ENCODE peak calls at places on chromosomes 3 and 15, in seven cellular contexts. K, P, M, Q, R, D and V are unnamed samples.

GRCh38 chr15:63234479-63234878 is 42.9 kb upstream of the APH1B start:
- DNase-seq in K (no peak), P (peak; percentile 38), M (peak; percentile 38), Q (no peak), R (peak; percentile 74), D (no peak), V (no peak)

GRCh38 chr3:163622384-163622783 is 1455.9 kb downstream of the SI start:
- DNase-seq in K (no peak), P (peak; percentile 77), M (peak; percentile 81), Q (no peak), R (no peak), D (peak; percentile 26), V (no peak)

GRCh38 chr15:92653836-92654524 is 1.6 kb downstream of the FAM174B start:
- DNase-seq in K (no peak), P (no peak), M (no peak), Q (no peak), R (no peak), D (no peak), V (no peak)

GRCh38 chr3:123480428-123480827 is 31.5 kb upstream of the ADCY5 start:
- DNase-seq in K (no peak), P (no peak), M (no peak), Q (no peak), R (no peak), D (no peak), V (no peak)

GRCh38 chr3:184259878-184260570 is 1.3 kb downstream of the CAMK2N2 start:
- DNase-seq in K (peak; percentile 49), P (peak; percentile 61), M (peak; percentile 69), Q (peak; percentile 32), R (peak; percentile 82), D (no peak), V (no peak)

GRCh38 chr15:55695432-55695831 is 47.5 kb downstream of the PRTG start:
- DNase-seq in K (no peak), P (no peak), M (peak; percentile 15), Q (no peak), R (no peak), D (no peak), V (no peak)

GRCh38 chr15:44489464-44489863 is 47.5 kb upstream of the EIF3J start:
- DNase-seq in K (no peak), P (peak; percentile 90), M (no peak), Q (no peak), R (no peak), D (peak; percentile 88), V (no peak)

GRCh38 chr3:99505646-99506269 is 132.6 kb upstream of the COL8A1 start:
- DNase-seq in K (no peak), P (peak; percentile 96), M (no peak), Q (no peak), R (no peak), D (peak; percentile 94), V (no peak)

GRCh38 chr3:155676252-155676981 is 68.5 kb downstream of the PLCH1 start:
- DNase-seq in K (no peak), P (peak; percentile 85), M (peak; percentile 36), Q (no peak), R (peak; percentile 74), D (peak; percentile 35), V (no peak)

GRCh38 chr3:33577588-33577987 is 137.4 kb upstream of the UBP1 start:
- DNase-seq in K (no peak), P (no peak), M (peak; percentile 70), Q (no peak), R (no peak), D (no peak), V (no peak)

GRCh38 chr3:97821413-97821809 is 400 bp upstream of the CRYBG3 start:
- DNase-seq in K (no peak), P (peak; percentile 63), M (peak; percentile 79), Q (no peak), R (peak; percentile 81), D (peak; percentile 41), V (peak; percentile 36)

GRCh38 chr3:53122255-53122932 is 7.8 kb downstream of the RFT1 start:
- DNase-seq in K (no peak), P (no peak), M (no peak), Q (no peak), R (no peak), D (no peak), V (no peak)

GRCh38 chr3:66041116-66041515 is 2.4 kb upstream of the MAGI1 start:
- DNase-seq in K (no peak), P (peak; percentile 75), M (no peak), Q (no peak), R (no peak), D (peak; percentile 10), V (no peak)

GRCh38 chr15:75194397-75194796 is 7.3 kb upstream of the C15orf39 start:
- DNase-seq in K (no peak), P (no peak), M (no peak), Q (no peak), R (no peak), D (no peak), V (no peak)

GRCh38 chr3:108391917-108392585 is 95.7 kb downstream of the HHLA2 start:
- DNase-seq in K (no peak), P (no peak), M (no peak), Q (no peak), R (no peak), D (no peak), V (no peak)

GRCh38 chr3:197103766-197104165 is 74.1 kb upstream of the MELTF start:
- DNase-seq in K (no peak), P (no peak), M (no peak), Q (no peak), R (no peak), D (peak; percentile 5), V (no peak)

GRCh38 chr3:129064969-129065726 is 4.6 kb downstream of the GP9 start:
- DNase-seq in K (no peak), P (no peak), M (no peak), Q (no peak), R (peak; percentile 59), D (no peak), V (no peak)

GRCh38 chr3:187066228-187066995 is 72.9 kb downstream of the RPL39L start:
- DNase-seq in K (peak; percentile 54), P (peak; percentile 67), M (peak; percentile 94), Q (peak; percentile 54), R (no peak), D (peak; percentile 38), V (peak; percentile 18)

GRCh38 chr15:83053151-83053550 is 13.9 kb downstream of the BTBD1 start:
- DNase-seq in K (no peak), P (peak; percentile 60), M (no peak), Q (no peak), R (no peak), D (peak; percentile 79), V (no peak)

GRCh38 chr15:76199106-76200082 is 111.9 kb downstream of the ETFA start:
- DNase-seq in K (no peak), P (peak; percentile 81), M (no peak), Q (no peak), R (peak; percentile 93), D (peak; percentile 73), V (no peak)

GRCh38 chr3:119469378-119470189 is 821 bp downstream of the POGLUT1 start:
- DNase-seq in K (peak; percentile 24), P (peak; percentile 56), M (no peak), Q (no peak), R (no peak), D (peak; percentile 39), V (no peak)

GRCh38 chr3:9028134-9028533 is 64.9 kb upstream of the RAD18 start:
- DNase-seq in K (no peak), P (no peak), M (no peak), Q (no peak), R (peak; percentile 95), D (peak; percentile 29), V (no peak)

GRCh38 chr3:11570251-11570650 is 73.5 kb downstream of the VGLL4 start:
- DNase-seq in K (no peak), P (no peak), M (no peak), Q (no peak), R (no peak), D (no peak), V (no peak)

GRCh38 chr15:60070838-60071493 is 66.9 kb downstream of the FOXB1 start:
- DNase-seq in K (no peak), P (peak; percentile 92), M (no peak), Q (no peak), R (no peak), D (peak; percentile 74), V (no peak)

GRCh38 chr3:75115695-75116094 is 501.2 kb upstream of the CNTN3 start:
- DNase-seq in K (no peak), P (no peak), M (no peak), Q (no peak), R (no peak), D (no peak), V (no peak)

GRCh38 chr15:52569244-52569585 is 385 bp upstream of the ARPP19 start:
- DNase-seq in K (no peak), P (no peak), M (no peak), Q (no peak), R (no peak), D (no peak), V (no peak)

GRCh38 chr3:21544076-21544462 is 206.9 kb downstream of the ZNF385D start:
- DNase-seq in K (no peak), P (no peak), M (peak; percentile 11), Q (no peak), R (no peak), D (no peak), V (no peak)

GRCh38 chr3:184568918-184569829 is 7.6 kb downstream of the EPHB3 start:
- DNase-seq in K (no peak), P (peak; percentile 68), M (peak; percentile 85), Q (no peak), R (peak; percentile 90), D (peak; percentile 85), V (no peak)

GRCh38 chr15:40891810-40892448 is 2.3 kb upstream of the VPS18 start:
- DNase-seq in K (no peak), P (peak; percentile 66), M (peak; percentile 80), Q (no peak), R (no peak), D (peak; percentile 59), V (no peak)